ENCODE peak calls at places on chromosomes 6 and 20, in nine cellular contexts. One of them, this sample, is unnamed.

GRCh38 chr6:89007209-89008001 is 44.0 kb upstream of the RNGTT start:
- DNase-seq in KG1: no peak
- DNase-seq in stimulated activated CD4-positive, alpha-beta T cell treated with anti-CD3 and anti-CD28 coated beads, Interleukin-12 subunit alpha, Interleukin-12 subunit beta, amount 100 ng/mL, for 48 hours: no peak
- DNase-seq in amniotic stem cell: no peak
- DNase-seq in stimulated activated CD8-positive, alpha-beta memory T cell treated with anti-CD3 and anti-CD28 coated beads, Interleukin-4, amount 100 ng/mL, for 1 hour: no peak
- DNase-seq in Caki2: peak
- DNase-seq in iPS-NIHi11: no peak
- DNase-seq in GM23248: no peak
- DNase-seq in nucleus accumbens: no peak
- DNase-seq in this sample: no peak

GRCh38 chr6:151566557-151566956 is 72.7 kb downstream of the CCDC170 start:
- DNase-seq in GM23248: no peak
- DNase-seq in KG1: no peak
- DNase-seq in amniotic stem cell: no peak
- DNase-seq in stimulated activated CD4-positive, alpha-beta T cell treated with anti-CD3 and anti-CD28 coated beads, Interleukin-12 subunit alpha, Interleukin-12 subunit beta, amount 100 ng/mL, for 48 hours: no peak
- DNase-seq in stimulated activated CD8-positive, alpha-beta memory T cell treated with anti-CD3 and anti-CD28 coated beads, Interleukin-4, amount 100 ng/mL, for 1 hour: no peak
- DNase-seq in Caki2: no peak
- DNase-seq in nucleus accumbens: no peak
- DNase-seq in iPS-NIHi11: no peak
- DNase-seq in this sample: no peak

GRCh38 chr20:63846128-63846771 is 15.0 kb upstream of the ABHD16B start:
- DNase-seq in Caki2: no peak
- DNase-seq in GM23248: peak
- DNase-seq in KG1: no peak
- DNase-seq in stimulated activated CD8-positive, alpha-beta memory T cell treated with anti-CD3 and anti-CD28 coated beads, Interleukin-4, amount 100 ng/mL, for 1 hour: no peak
- DNase-seq in nucleus accumbens: no peak
- DNase-seq in stimulated activated CD4-positive, alpha-beta T cell treated with anti-CD3 and anti-CD28 coated beads, Interleukin-12 subunit alpha, Interleukin-12 subunit beta, amount 100 ng/mL, for 48 hours: no peak
- DNase-seq in amniotic stem cell: no peak
- DNase-seq in iPS-NIHi11: peak
- DNase-seq in this sample: peak

GRCh38 chr6:113361014-113361645 is 496.0 kb upstream of the MARCKS start:
- DNase-seq in nucleus accumbens: no peak
- DNase-seq in stimulated activated CD8-positive, alpha-beta memory T cell treated with anti-CD3 and anti-CD28 coated beads, Interleukin-4, amount 100 ng/mL, for 1 hour: no peak
- DNase-seq in iPS-NIHi11: no peak
- DNase-seq in Caki2: peak
- DNase-seq in stimulated activated CD4-positive, alpha-beta T cell treated with anti-CD3 and anti-CD28 coated beads, Interleukin-12 subunit alpha, Interleukin-12 subunit beta, amount 100 ng/mL, for 48 hours: no peak
- DNase-seq in KG1: no peak
- DNase-seq in amniotic stem cell: no peak
- DNase-seq in GM23248: peak
- DNase-seq in this sample: no peak

GRCh38 chr6:151379933-151380847 is 11.2 kb downstream of the ZBTB2 start:
- DNase-seq in KG1: no peak
- DNase-seq in GM23248: peak
- DNase-seq in amniotic stem cell: no peak
- DNase-seq in stimulated activated CD8-positive, alpha-beta memory T cell treated with anti-CD3 and anti-CD28 coated beads, Interleukin-4, amount 100 ng/mL, for 1 hour: no peak
- DNase-seq in stimulated activated CD4-positive, alpha-beta T cell treated with anti-CD3 and anti-CD28 coated beads, Interleukin-12 subunit alpha, Interleukin-12 subunit beta, amount 100 ng/mL, for 48 hours: no peak
- DNase-seq in Caki2: no peak
- DNase-seq in iPS-NIHi11: no peak
- DNase-seq in nucleus accumbens: no peak
- DNase-seq in this sample: no peak

GRCh38 chr6:122028933-122029332 is 370.5 kb upstream of the HSF2 start:
- DNase-seq in Caki2: no peak
- DNase-seq in iPS-NIHi11: no peak
- DNase-seq in KG1: no peak
- DNase-seq in nucleus accumbens: no peak
- DNase-seq in stimulated activated CD4-positive, alpha-beta T cell treated with anti-CD3 and anti-CD28 coated beads, Interleukin-12 subunit alpha, Interleukin-12 subunit beta, amount 100 ng/mL, for 48 hours: no peak
- DNase-seq in GM23248: no peak
- DNase-seq in stimulated activated CD8-positive, alpha-beta memory T cell treated with anti-CD3 and anti-CD28 coated beads, Interleukin-4, amount 100 ng/mL, for 1 hour: no peak
- DNase-seq in amniotic stem cell: no peak
- DNase-seq in this sample: no peak

GRCh38 chr6:157911786-157912185 is 69.9 kb upstream of the SYNJ2 start:
- DNase-seq in nucleus accumbens: no peak
- DNase-seq in stimulated activated CD8-positive, alpha-beta memory T cell treated with anti-CD3 and anti-CD28 coated beads, Interleukin-4, amount 100 ng/mL, for 1 hour: no peak
- DNase-seq in stimulated activated CD4-positive, alpha-beta T cell treated with anti-CD3 and anti-CD28 coated beads, Interleukin-12 subunit alpha, Interleukin-12 subunit beta, amount 100 ng/mL, for 48 hours: no peak
- DNase-seq in iPS-NIHi11: no peak
- DNase-seq in Caki2: no peak
- DNase-seq in GM23248: no peak
- DNase-seq in KG1: no peak
- DNase-seq in amniotic stem cell: no peak
- DNase-seq in this sample: no peak

GRCh38 chr20:25622450-25623224 is 1.2 kb downstream of the NANP start:
- DNase-seq in nucleus accumbens: no peak
- DNase-seq in stimulated activated CD4-positive, alpha-beta T cell treated with anti-CD3 and anti-CD28 coated beads, Interleukin-12 subunit alpha, Interleukin-12 subunit beta, amount 100 ng/mL, for 48 hours: no peak
- DNase-seq in GM23248: peak
- DNase-seq in amniotic stem cell: no peak
- DNase-seq in iPS-NIHi11: no peak
- DNase-seq in Caki2: peak
- DNase-seq in KG1: no peak
- DNase-seq in stimulated activated CD8-positive, alpha-beta memory T cell treated with anti-CD3 and anti-CD28 coated beads, Interleukin-4, amount 100 ng/mL, for 1 hour: no peak
- DNase-seq in this sample: no peak

GRCh38 chr6:31575952-31576684 is 753 bp downstream of the TNF start:
- DNase-seq in Caki2: no peak
- DNase-seq in GM23248: no peak
- DNase-seq in stimulated activated CD4-positive, alpha-beta T cell treated with anti-CD3 and anti-CD28 coated beads, Interleukin-12 subunit alpha, Interleukin-12 subunit beta, amount 100 ng/mL, for 48 hours: no peak
- DNase-seq in iPS-NIHi11: no peak
- DNase-seq in amniotic stem cell: no peak
- DNase-seq in nucleus accumbens: no peak
- DNase-seq in KG1: no peak
- DNase-seq in stimulated activated CD8-positive, alpha-beta memory T cell treated with anti-CD3 and anti-CD28 coated beads, Interleukin-4, amount 100 ng/mL, for 1 hour: no peak
- DNase-seq in this sample: no peak

GRCh38 chr6:157510329-157511188 is 129.6 kb downstream of the ZDHHC14 start:
- DNase-seq in stimulated activated CD8-positive, alpha-beta memory T cell treated with anti-CD3 and anti-CD28 coated beads, Interleukin-4, amount 100 ng/mL, for 1 hour: no peak
- DNase-seq in stimulated activated CD4-positive, alpha-beta T cell treated with anti-CD3 and anti-CD28 coated beads, Interleukin-12 subunit alpha, Interleukin-12 subunit beta, amount 100 ng/mL, for 48 hours: no peak
- DNase-seq in KG1: peak
- DNase-seq in amniotic stem cell: no peak
- DNase-seq in GM23248: no peak
- DNase-seq in Caki2: no peak
- DNase-seq in iPS-NIHi11: peak
- DNase-seq in nucleus accumbens: no peak
- DNase-seq in this sample: no peak